ENCODE peak calls at places on chromosomes 2 and 18, in five cellular contexts. D is sigmoid colon, C is left ventricle myocardium inferior, N is IMR-90, K is endothelial cell of umbilical vein. O is an unnamed sample.

GRCh38 chr2:174750923-174751441 is 13.3 kb downstream of the CHRNA1 start:
- DNase-seq in D (no peak), C (no peak), N (no peak), K (no peak), O (no peak)

GRCh38 chr2:6824962-6825361 is 40.7 kb downstream of the CMPK2 start:
- DNase-seq in D (peak; percentile 72), C (no peak), N (peak; percentile 75), K (no peak), O (no peak)

GRCh38 chr2:30796723-30797122 is 10.5 kb downstream of the CAPN13 start:
- DNase-seq in D (no peak), C (no peak), N (no peak), K (no peak), O (no peak)

GRCh38 chr2:196925768-196926561 is 542 bp downstream of the PGAP1 start:
- DNase-seq in D (peak; percentile 72), C (peak; percentile 29), N (peak; percentile 26), K (peak; percentile 57), O (peak; percentile 66)

GRCh38 chr18:23689616-23690504 is 607 bp downstream of the LAMA3 start:
- DNase-seq in D (no peak), C (peak; percentile 18), N (no peak), K (peak; percentile 12), O (peak; percentile 74)

GRCh38 chr18:56575819-56576663 is 62.4 kb downstream of the TXNL1 start:
- DNase-seq in D (no peak), C (no peak), N (peak; percentile 71), K (peak; percentile 82), O (no peak)

GRCh38 chr2:70690846-70691245 is 77.2 kb downstream of the ADD2 start:
- DNase-seq in D (peak; percentile 41), C (no peak), N (no peak), K (no peak), O (peak; percentile 22)

GRCh38 chr18:29841631-29842030 is 1200.9 kb downstream of the DSC3 start:
- DNase-seq in D (no peak), C (no peak), N (no peak), K (no peak), O (no peak)

GRCh38 chr2:239379641-239380170 is 21.1 kb downstream of the HDAC4 start:
- DNase-seq in D (peak; percentile 68), C (no peak), N (no peak), K (no peak), O (no peak)

GRCh38 chr2:62152000-62152399 is 43.9 kb upstream of the B3GNT2 start:
- DNase-seq in D (no peak), C (no peak), N (peak; percentile 64), K (no peak), O (no peak)

GRCh38 chr2:10480359-10480949 is 32.3 kb upstream of the ODC1 start:
- DNase-seq in D (no peak), C (no peak), N (no peak), K (no peak), O (no peak)

GRCh38 chr2:75020476-75020875 is 62.0 kb downstream of the POLE4 start:
- DNase-seq in D (no peak), C (no peak), N (no peak), K (no peak), O (no peak)

DNA sequence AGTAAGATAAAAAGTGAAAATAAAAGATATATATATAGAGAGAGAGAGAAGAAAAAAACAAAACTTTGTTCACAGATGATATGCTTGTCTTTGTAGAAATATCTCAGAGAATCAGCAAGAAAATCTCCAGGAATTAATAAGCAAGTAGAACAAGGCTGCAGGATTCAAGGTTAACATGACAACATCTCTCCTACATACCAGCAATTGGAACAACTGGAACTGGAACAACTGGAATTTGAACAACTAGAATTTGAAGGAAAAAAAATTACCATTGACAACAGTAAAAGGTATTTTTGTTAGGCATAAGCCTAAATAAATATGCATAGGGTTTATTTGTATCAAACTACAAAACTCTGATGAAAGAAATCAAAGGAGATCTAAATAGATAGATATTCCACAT is 47.3 kb downstream of the TBC1D8 start:
- DNase-seq in D (no peak), C (no peak), N (no peak), K (no peak), O (no peak)
- H3K27ac ChIP-seq in D (no peak overlapping the region), C (peak overlapping the region; percentile 93), N (no peak overlapping the region), K (no peak overlapping the region), O (no peak overlapping the region)

DNA sequence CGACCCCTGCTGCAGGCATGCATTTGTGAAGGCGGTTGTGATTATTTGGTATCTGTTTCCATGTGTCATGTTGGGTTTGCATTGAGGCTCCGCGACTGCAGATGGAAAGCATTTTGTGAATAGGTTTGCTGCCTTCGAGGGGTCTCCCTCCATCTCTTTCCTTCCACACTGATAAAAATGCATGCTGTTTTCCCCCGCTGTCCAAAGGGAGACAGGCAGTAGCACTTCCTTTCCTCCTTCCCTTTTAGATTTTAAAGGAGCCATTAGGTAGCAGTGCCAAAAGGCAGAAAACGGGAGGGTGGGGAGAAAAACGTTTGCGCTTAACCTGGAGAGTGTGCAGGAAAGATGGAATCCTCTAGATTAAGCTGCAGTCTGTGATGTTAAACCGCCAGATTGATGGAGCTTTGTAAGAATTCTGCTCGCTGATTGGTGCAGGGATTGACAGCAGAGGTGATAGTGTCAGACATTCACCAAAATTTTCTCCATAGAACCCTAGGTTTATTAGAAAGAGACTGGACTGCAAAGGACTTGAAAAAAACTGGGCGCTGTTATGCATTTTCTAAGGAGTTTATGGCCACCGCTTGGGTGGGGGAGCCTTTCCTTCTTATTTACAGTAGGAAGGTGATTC is 653 bp downstream of the MAPRE2 start:
- DNase-seq in D (no peak), C (no peak), N (no peak), K (no peak), O (no peak)
- H3K4me1 ChIP-seq in D (peaks cover 25% of the 10 kb centered on the region), C (peaks cover 65% of the 10 kb centered on the region), N (peaks cover 3% of the 10 kb centered on the region), K (peaks cover 63% of the 10 kb centered on the region), O (peaks cover 29% of the 10 kb centered on the region)

DNA sequence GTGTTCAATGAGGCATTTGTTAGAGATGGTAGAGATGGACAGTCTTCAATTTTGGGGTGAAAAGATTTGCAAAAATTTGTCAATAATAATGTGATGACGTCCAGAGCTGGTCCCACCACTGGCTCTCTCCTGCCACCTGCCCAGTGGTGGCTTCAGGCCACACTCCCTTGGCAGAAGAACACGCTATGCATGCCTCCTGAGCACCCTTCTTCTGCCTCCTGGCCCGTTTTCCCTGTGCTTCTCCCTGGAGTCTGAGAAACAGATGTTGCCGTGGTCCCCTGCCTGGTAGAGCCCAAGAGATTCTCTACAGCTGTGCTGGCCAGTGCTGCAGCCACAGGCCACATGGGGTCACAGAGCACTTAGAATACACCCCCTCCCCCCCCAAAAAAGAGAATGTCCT is 33.6 kb downstream of the INPP5D start:
- DNase-seq in D (peak; percentile 38), C (no peak), N (no peak), K (no peak), O (peak; percentile 16)
- H3K4me3 ChIP-seq in D (no peak overlapping the region), C (no peak overlapping the region), N (no peak overlapping the region), K (no peak overlapping the region), O (no peak overlapping the region)

DNA sequence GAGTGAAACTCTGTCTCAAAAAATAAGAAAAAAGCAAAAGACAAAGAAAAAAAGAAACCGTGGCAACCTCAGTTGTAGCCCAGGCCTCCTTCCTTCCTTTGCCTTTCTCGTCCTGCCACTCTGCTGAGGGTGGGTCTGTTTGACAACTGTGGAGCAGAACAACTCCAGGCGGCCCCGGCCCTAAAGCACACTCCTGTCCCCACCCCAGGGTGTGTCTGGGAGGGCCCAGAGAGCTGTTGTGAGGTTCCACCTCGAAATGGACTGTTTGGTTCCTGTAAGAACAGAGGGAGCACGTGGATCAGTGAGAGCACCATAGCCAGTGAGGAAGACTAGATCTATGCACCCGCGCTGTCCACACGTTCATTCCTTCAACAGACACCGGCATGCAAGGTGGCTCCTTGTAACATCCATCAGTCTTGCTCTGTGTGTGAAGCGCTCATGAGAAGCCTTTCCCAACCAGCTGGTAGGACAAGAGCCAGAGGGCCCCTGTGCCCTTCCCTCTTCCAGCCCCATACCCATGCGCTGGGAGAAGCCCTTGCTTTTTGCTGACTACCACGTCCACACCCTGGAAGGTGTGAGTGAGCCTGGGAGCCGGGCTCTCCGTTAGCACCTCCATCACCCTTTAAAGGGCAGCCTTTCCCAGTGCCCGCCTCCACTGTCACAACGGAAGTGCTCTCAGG is 61.6 kb downstream of the SOWAHC start:
- DNase-seq in D (no peak), C (no peak), N (no peak), K (no peak), O (no peak)
- H3K27ac ChIP-seq in D (no peak overlapping the region), C (no peak overlapping the region), N (no peak overlapping the region), K (no peak overlapping the region), O (no peak overlapping the region)

GRCh38 chr18:2970344-2970743 is 42.6 kb downstream of the LPIN2 start:
- DNase-seq in D (no peak), C (no peak), N (no peak), K (no peak), O (no peak)

GRCh38 chr18:2968559-2968958 is 44.4 kb downstream of the LPIN2 start:
- DNase-seq in D (no peak), C (no peak), N (no peak), K (no peak), O (no peak)

GRCh38 chr18:2970762-2971659 is 41.9 kb downstream of the LPIN2 start:
- DNase-seq in D (no peak), C (no peak), N (peak; percentile 25), K (no peak), O (no peak)

GRCh38 chr18:2967820-2968219 is 45.1 kb downstream of the LPIN2 start:
- DNase-seq in D (no peak), C (no peak), N (no peak), K (no peak), O (no peak)

GRCh38 chr18:2969695-2970094 is 43.2 kb downstream of the LPIN2 start:
- DNase-seq in D (no peak), C (no peak), N (no peak), K (no peak), O (no peak)
- H3K4me1 ChIP-seq in D (peaks cover 23% of the 10 kb centered on the region), C (peaks cover 60% of the 10 kb centered on the region), N (peaks cover 12% of the 10 kb centered on the region), K (peaks cover 6% of the 10 kb centered on the region), O (peaks cover 53% of the 10 kb centered on the region)

GRCh38 chr2:66437055-66437454 is 2.1 kb downstream of the MEIS1 start:
- DNase-seq in D (no peak), C (no peak), N (no peak), K (peak; percentile 42), O (no peak)
- H3K4me3 ChIP-seq in D (peak overlapping the region; percentile 84), C (peak overlapping the region; percentile 81), N (peak overlapping the region; percentile 99), K (peak overlapping the region; percentile 97), O (peak overlapping the region; percentile 67)

DNA sequence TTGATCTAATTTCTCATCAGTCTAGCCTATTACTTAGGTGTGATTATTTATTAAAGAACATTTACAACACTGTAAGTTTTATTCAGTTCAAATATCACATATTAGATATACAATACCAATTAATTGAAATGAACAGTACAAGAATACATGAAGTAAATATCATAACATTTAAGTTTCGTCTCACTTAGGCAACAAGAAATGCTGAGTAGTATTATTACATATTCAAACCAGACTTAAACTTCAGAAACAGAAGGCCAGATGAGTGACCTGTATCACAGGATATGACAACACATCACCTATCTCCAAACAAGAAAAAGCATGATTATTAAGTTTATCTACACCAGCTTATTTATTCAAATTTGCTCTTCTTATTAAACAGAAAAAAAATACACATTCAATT is 48.9 kb downstream of the LONRF2 start:
- DNase-seq in D (no peak), C (no peak), N (no peak), K (no peak), O (no peak)
- H3K27ac ChIP-seq in D (no peak overlapping the region), C (peak overlapping the region; percentile 41), N (no peak overlapping the region), K (no peak overlapping the region), O (no peak overlapping the region)

GRCh38 chr18:22197668-22198067 is 28.3 kb downstream of the GATA6 start:
- DNase-seq in D (no peak), C (no peak), N (no peak), K (peak; percentile 78), O (no peak)
- H3K4me1 ChIP-seq in D (peaks cover 15% of the 10 kb centered on the region), C (peaks cover 100% of the 10 kb centered on the region), N (no peaks in the 10 kb centered on the region), K (peaks cover 28% of the 10 kb centered on the region), O (peaks cover 23% of the 10 kb centered on the region)

GRCh38 chr2:187475499-187476248 is 27.6 kb upstream of the CALCRL start:
- DNase-seq in D (no peak), C (no peak), N (no peak), K (no peak), O (no peak)
- H3K4me3 ChIP-seq in D (no peak overlapping the region), C (no peak overlapping the region), N (no peak overlapping the region), K (no peak overlapping the region), O (no peak overlapping the region)

O was measured in upper lobe of right lung.